ENCODE peak calls at places on chromosomes 7 and 10, in four cellular contexts. J, H, N and R are unnamed samples.

GRCh38 chr7:24913791-24914464 is 66.0 kb downstream of the OSBPL3 start:
- DNase-seq in J (no peak), H (no peak), N (no peak), R (no peak)

GRCh38 chr7:13016633-13017324 is 329.3 kb downstream of the ARL4A start:
- DNase-seq in J (peak), H (no peak), N (no peak), R (peak)

GRCh38 chr7:53191296-53191695 is 155.9 kb downstream of the POM121L12 start:
- DNase-seq in J (no peak), H (no peak), N (no peak), R (no peak)

GRCh38 chr7:24366901-24367300 is 82.9 kb downstream of the NPY start:
- DNase-seq in J (no peak), H (no peak), N (no peak), R (no peak)

GRCh38 chr7:147971606-147972005 is 619.0 kb upstream of the C7orf33 start:
- DNase-seq in J (no peak), H (no peak), N (no peak), R (no peak)

GRCh38 chr7:52639981-52640380 is 395.5 kb upstream of the POM121L12 start:
- DNase-seq in J (no peak), H (no peak), N (no peak), R (no peak)

GRCh38 chr10:98963608-98964007 is 272.0 kb downstream of the HPSE2 start:
- DNase-seq in J (no peak), H (peak), N (no peak), R (peak)

GRCh38 chr10:63058236-63058635 is 74.9 kb upstream of the NRBF2 start:
- DNase-seq in J (no peak), H (no peak), N (no peak), R (no peak)

GRCh38 chr7:134174797-134175261 is 47.7 kb downstream of the LRGUK start:
- DNase-seq in J (peak), H (peak), N (peak), R (peak)

GRCh38 chr10:132308588-132309451 is 1.1 kb upstream of the STK32C start:
- DNase-seq in J (peak), H (no peak), N (no peak), R (no peak)

GRCh38 chr7:585229-585711 is 65.6 kb upstream of the PDGFA start:
- DNase-seq in J (no peak), H (peak), N (peak), R (no peak)

GRCh38 chr10:123451607-123452245 is 214.4 kb upstream of the GPR26 start:
- DNase-seq in J (peak), H (peak), N (no peak), R (no peak)

GRCh38 chr10:22761569-22762220 is 47.3 kb upstream of the PIP4K2A start:
- DNase-seq in J (no peak), H (no peak), N (no peak), R (peak)

GRCh38 chr10:24916365-24916764 is 36.0 kb downstream of the PRTFDC1 start:
- DNase-seq in J (no peak), H (no peak), N (no peak), R (no peak)

GRCh38 chr7:107936312-107936711 is 45.3 kb downstream of the DLD start:
- DNase-seq in J (no peak), H (no peak), N (no peak), R (no peak)

GRCh38 chr10:93437000-93437945 is 44.9 kb downstream of the MYOF start:
- DNase-seq in J (peak), H (no peak), N (no peak), R (peak)

GRCh38 chr10:77350711-77351119 is 286.9 kb downstream of the KCNMA1 start:
- DNase-seq in J (peak), H (peak), N (no peak), R (peak)

GRCh38 chr7:96637531-96637930 is 72.1 kb downstream of the SEM1 start:
- DNase-seq in J (no peak), H (no peak), N (no peak), R (no peak)

GRCh38 chr10:116146374-116146773 is 126.6 kb downstream of the GFRA1 start:
- DNase-seq in J (no peak), H (no peak), N (no peak), R (peak)

GRCh38 chr7:151683615-151684407 is 164.1 kb upstream of the RHEB start:
- DNase-seq in J (no peak), H (no peak), N (no peak), R (no peak)

GRCh38 chr7:42750142-42750541 is 161.7 kb downstream of the C7orf25 start:
- DNase-seq in J (no peak), H (no peak), N (no peak), R (no peak)

GRCh38 chr7:42429339-42429738 is 192.3 kb upstream of the GLI3 start:
- DNase-seq in J (no peak), H (no peak), N (no peak), R (no peak)

GRCh38 chr10:86354761-86355540 is 11.6 kb downstream of the GRID1 start:
- DNase-seq in J (no peak), H (no peak), N (no peak), R (no peak)

GRCh38 chr10:80501913-80502521 is 35.7 kb upstream of the SH2D4B start:
- DNase-seq in J (no peak), H (no peak), N (no peak), R (no peak)

GRCh38 chr7:51275532-51275931 is 41.1 kb downstream of the COBL start:
- DNase-seq in J (no peak), H (no peak), N (no peak), R (no peak)

GRCh38 chr10:72852428-72852827 is 41.1 kb upstream of the OIT3 start:
- DNase-seq in J (no peak), H (no peak), N (no peak), R (no peak)

GRCh38 chr7:39733881-39734571 is 110.7 kb downstream of the RALA start:
- DNase-seq in J (no peak), H (no peak), N (no peak), R (peak)

GRCh38 chr10:94546616-94547175 is 1.1 kb downstream of the HELLS start:
- DNase-seq in J (peak), H (no peak), N (peak), R (peak)

GRCh38 chr10:70106958-70107791 is 25.4 kb downstream of the AIFM2 start:
- DNase-seq in J (no peak), H (peak), N (peak), R (no peak)

GRCh38 chr7:75599244-75599771 is 107.2 kb downstream of the SPDYE5 start:
- DNase-seq in J (no peak), H (no peak), N (no peak), R (no peak)

GRCh38 chr10:89426230-89426868 is 12.0 kb downstream of the IFIT5 start:
- DNase-seq in J (peak), H (no peak), N (no peak), R (peak)

GRCh38 chr7:98232799-98233198 is 19.2 kb downstream of the TECPR1 start:
- DNase-seq in J (no peak), H (no peak), N (no peak), R (no peak)

GRCh38 chr7:53315986-53316385 is 280.6 kb downstream of the POM121L12 start:
- DNase-seq in J (no peak), H (no peak), N (no peak), R (no peak)

GRCh38 chr7:91569702-91570457 is 305.6 kb downstream of the FZD1 start:
- DNase-seq in J (no peak), H (no peak), N (no peak), R (no peak)

GRCh38 chr10:26621889-26622681 is 75.4 kb upstream of the PDSS1 start:
- DNase-seq in J (peak), H (no peak), N (no peak), R (peak)

GRCh38 chr7:104509874-104510273 is 181.5 kb downstream of the LHFPL3 start:
- DNase-seq in J (no peak), H (no peak), N (no peak), R (no peak)

GRCh38 chr10:6346621-6347020 is 143.9 kb downstream of the PFKFB3 start:
- DNase-seq in J (no peak), H (no peak), N (no peak), R (no peak)

GRCh38 chr10:693506-693905 is 4.0 kb upstream of the DIP2C start:
- DNase-seq in J (no peak), H (no peak), N (no peak), R (peak)

GRCh38 chr7:139777948-139778841 is at the start of gene HIPK2:
- DNase-seq in J (peak), H (peak), N (no peak), R (peak)

GRCh38 chr10:29268011-29268410 is 20.9 kb upstream of the LYZL1 start:
- DNase-seq in J (no peak), H (no peak), N (no peak), R (no peak)

GRCh38 chr10:50624154-50624865 is 554 bp upstream of the SGMS1 start:
- DNase-seq in J (peak), H (peak), N (no peak), R (peak)

GRCh38 chr10:50622497-50623298 is 1.1 kb downstream of the SGMS1 start:
- DNase-seq in J (peak), H (peak), N (no peak), R (peak)

GRCh38 chr10:50623299-50624153 is at the start of gene SGMS1:
- DNase-seq in J (peak), H (peak), N (no peak), R (peak)

GRCh38 chr10:50625663-50626062 is 1.9 kb upstream of the SGMS1 start:
- DNase-seq in J (peak), H (no peak), N (no peak), R (no peak)

GRCh38 chr10:50624866-50625491 is 1.2 kb upstream of the SGMS1 start:
- DNase-seq in J (peak), H (peak), N (no peak), R (peak)
- TF ChIP-seq RCOR1 in J (no peak), H (no peak), N (no peak), R (no peak)

DNA sequence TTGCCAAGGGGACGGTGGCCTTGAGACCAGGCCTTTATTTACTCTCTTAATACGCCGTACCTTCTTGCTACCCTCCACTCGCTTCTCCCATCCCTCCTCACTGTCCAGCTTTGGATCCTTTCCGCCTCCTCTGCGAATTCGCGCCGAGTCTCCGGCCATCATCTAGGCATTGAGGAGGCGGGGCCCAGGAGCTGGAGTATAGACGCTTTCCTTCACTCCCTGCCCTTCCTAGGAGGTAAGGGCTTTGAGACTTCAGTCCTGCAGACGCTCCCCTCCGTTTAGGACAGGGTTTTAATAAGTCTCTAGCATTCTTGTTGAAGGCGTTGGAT is 538 bp downstream of the TFAM start:
- DNase-seq in J (peak), H (peak), N (no peak), R (peak)
- TF ChIP-seq CEBPB in J (no peak), H (no peak), N (no peak), R (no peak)

GRCh38 chr10:91381562-91381923 is 28.6 kb upstream of the HECTD2 start:
- DNase-seq in J (no peak), H (no peak), N (no peak), R (no peak)
- TF ChIP-seq RCOR1 in J (no peak), H (no peak), N (no peak), R (no peak)

DNA sequence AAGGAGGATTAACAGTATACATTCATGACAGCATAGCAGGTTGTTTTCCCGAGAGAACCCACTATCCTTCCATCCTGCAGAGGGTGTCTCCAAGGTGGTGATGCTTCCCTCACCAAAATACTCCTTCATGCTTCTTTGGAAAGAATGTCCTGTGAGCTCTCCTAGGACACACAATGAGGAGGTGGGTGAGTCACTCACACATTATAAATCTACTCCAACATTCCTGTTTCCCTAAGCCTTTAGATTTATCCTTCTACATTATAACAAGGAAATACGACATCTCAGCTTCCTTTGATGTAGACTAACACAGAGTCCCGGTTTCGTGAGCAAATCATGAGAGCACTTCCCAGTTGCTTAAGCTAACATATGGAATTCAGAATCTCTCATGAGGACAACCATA is 689.7 kb upstream of the CELF2 start:
- DNase-seq in J (no peak), H (no peak), N (no peak), R (peak)
- TF ChIP-seq CEBPB in J (no peak), H (no peak), N (no peak), R (no peak)

GRCh38 chr7:90383422-90383821 is 19.8 kb upstream of the CLDN12 start:
- DNase-seq in J (no peak), H (no peak), N (no peak), R (peak)
- TF ChIP-seq RCOR1 in J (no peak), H (no peak), N (no peak), R (no peak)

GRCh38 chr10:102649770-102650654 is 5.7 kb downstream of the TRIM8 start:
- DNase-seq in J (no peak), H (no peak), N (no peak), R (no peak)
- TF ChIP-seq CEBPB in J (no peak), H (no peak), N (no peak), R (no peak)